ENCODE peak calls at places on chromosomes 7 and 10, in four cellular contexts. H is iPS DF 6.9, G is heart left ventricle, M is upper lobe of left lung. Y is an unnamed sample. For H3K4me1 and H3K27me3, the result is how much of the 10 kb centered on the place peaks cover.

GRCh38 chr7:1291040-1291689 is 58.5 kb downstream of the UNCX start:
- DNase-seq in H (no peak), G (no peak), M (no peak), Y (no peak)

GRCh38 chr7:44971991-44972441 is 6.8 kb downstream of the MYO1G start:
- DNase-seq in H (no peak), G (no peak), M (peak), Y (no peak)

GRCh38 chr7:86598311-86598710 is 45.4 kb upstream of the GRM3 start:
- DNase-seq in H (peak), G (no peak), M (no peak), Y (no peak)

GRCh38 chr10:98041352-98042043 is 11.1 kb upstream of the CRTAC1 start:
- DNase-seq in H (no peak), G (peak), M (peak), Y (no peak)

GRCh38 chr7:149436358-149436757 is 24.5 kb downstream of the ZNF777 start:
- DNase-seq in H (no peak), G (no peak), M (no peak), Y (no peak)

GRCh38 chr7:1476859-1477258 is 17.6 kb upstream of the MICALL2 start:
- DNase-seq in H (no peak), G (no peak), M (no peak), Y (no peak)

GRCh38 chr7:47669178-47669878 is 87.4 kb upstream of the TNS3 start:
- DNase-seq in H (no peak), G (peak), M (peak), Y (no peak)

GRCh38 chr10:34121974-34122282 is 693.2 kb downstream of the PARD3 start:
- DNase-seq in H (no peak), G (no peak), M (no peak), Y (no peak)

GRCh38 chr10:77411805-77412204 is 225.8 kb downstream of the KCNMA1 start:
- DNase-seq in H (no peak), G (no peak), M (no peak), Y (no peak)

GRCh38 chr7:39644170-39644569 is 20.8 kb downstream of the RALA start:
- DNase-seq in H (no peak), G (no peak), M (no peak), Y (no peak)

GRCh38 chr10:35451103-35452016 is 115.1 kb downstream of the CCNY start:
- DNase-seq in H (no peak), G (peak), M (no peak), Y (no peak)

GRCh38 chr10:60963441-60964256 is 19.7 kb upstream of the RHOBTB1 start:
- DNase-seq in H (no peak), G (no peak), M (no peak), Y (no peak)

GRCh38 chr7:50359995-50360925 is 55.7 kb downstream of the IKZF1 start:
- DNase-seq in H (no peak), G (no peak), M (no peak), Y (no peak)

GRCh38 chr7:88927-89921 is 103.1 kb upstream of the FAM20C start:
- DNase-seq in H (no peak), G (no peak), M (peak), Y (peak)

GRCh38 chr10:89332718-89333281 is 5.0 kb downstream of the IFIT3 start:
- DNase-seq in H (no peak), G (no peak), M (no peak), Y (no peak)

GRCh38 chr10:72784551-72785421 is 92.8 kb downstream of the MCU start:
- DNase-seq in H (no peak), G (peak), M (peak), Y (no peak)

GRCh38 chr10:17980796-17981195 is 29.1 kb downstream of the SLC39A12 start:
- DNase-seq in H (no peak), G (no peak), M (no peak), Y (no peak)

GRCh38 chr10:64116731-64117130 is 595.5 kb downstream of the REEP3 start:
- DNase-seq in H (no peak), G (no peak), M (no peak), Y (no peak)

GRCh38 chr10:124220971-124221355 is 127.6 kb upstream of the CHST15 start:
- DNase-seq in H (no peak), G (no peak), M (no peak), Y (no peak)
- H3K4me3 ChIP-seq in H (no peak), G (peak), M (no peak), Y (no peak)

DNA sequence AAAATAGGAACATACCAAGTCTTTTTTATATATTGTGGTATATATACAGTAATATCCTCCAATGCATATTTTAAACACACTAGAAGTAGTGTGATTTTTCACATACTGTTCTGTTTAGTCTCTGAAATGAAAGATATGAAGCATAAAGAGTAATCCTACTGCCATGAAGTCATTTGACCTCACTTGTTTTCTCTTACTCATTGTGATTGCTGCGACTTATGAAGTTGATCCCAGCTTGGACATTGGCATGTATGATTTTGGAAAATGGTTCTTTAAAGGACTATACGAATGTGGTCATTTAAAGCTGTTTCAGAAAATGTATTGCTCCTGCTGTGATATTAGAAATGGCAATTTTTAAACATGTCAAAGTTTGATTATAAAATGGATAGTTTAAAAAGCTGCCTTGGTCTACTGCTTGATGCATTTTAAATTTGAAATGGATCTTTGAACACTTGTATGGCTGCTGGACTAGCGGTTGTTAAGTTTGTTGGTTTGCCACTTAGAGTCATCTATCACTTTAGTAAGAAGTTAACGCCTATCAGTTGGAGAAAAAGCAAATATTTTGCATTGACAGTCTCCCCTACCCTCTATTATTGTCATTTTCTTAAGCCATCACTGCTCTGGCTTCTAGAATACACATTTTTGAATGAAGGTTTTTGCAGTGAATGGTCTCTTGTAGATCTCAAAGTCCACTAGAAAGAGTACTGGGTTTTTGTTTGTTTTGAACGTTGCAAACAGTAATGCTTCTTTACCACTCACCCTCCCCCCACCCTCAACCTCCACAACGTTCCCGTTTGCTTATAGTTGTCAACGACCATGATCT is 881 bp upstream of the PCGF5 start:
- DNase-seq in H (no peak), G (no peak), M (no peak), Y (no peak)
- H3K4me1 ChIP-seq in H (under half), G (under half), M (under half), Y (under half)

DNA sequence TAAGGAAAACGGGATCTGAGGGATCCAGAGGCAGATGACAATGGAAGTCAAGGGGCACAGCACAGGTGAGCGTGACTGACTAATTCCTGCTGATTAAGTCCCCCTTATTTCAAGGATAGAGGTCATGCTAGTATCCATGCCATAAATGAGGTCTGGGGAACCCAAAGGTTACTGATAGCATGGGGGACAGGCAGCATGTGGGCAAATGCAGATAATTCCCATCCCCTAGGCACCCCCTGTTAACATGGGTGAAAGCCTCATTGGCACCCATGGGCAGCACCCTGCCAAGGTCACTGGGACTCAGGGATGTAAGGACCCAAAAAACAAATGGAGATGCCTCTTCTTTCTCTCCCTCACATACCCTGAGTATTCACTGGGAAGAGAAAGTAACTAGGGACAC is 139.7 kb downstream of the WDR11 start:
- DNase-seq in H (no peak), G (no peak), M (no peak), Y (peak)
- H3K27me3 ChIP-seq in H (under half), G (under half), M (under half), Y (under half)

GRCh38 chr10:99540339-99540672 is 7.6 kb downstream of the NKX2-3 start:
- DNase-seq in H (no peak), G (no peak), M (no peak), Y (no peak)
- H3K4me3 ChIP-seq in H (no peak), G (no peak), M (no peak), Y (no peak)

DNA sequence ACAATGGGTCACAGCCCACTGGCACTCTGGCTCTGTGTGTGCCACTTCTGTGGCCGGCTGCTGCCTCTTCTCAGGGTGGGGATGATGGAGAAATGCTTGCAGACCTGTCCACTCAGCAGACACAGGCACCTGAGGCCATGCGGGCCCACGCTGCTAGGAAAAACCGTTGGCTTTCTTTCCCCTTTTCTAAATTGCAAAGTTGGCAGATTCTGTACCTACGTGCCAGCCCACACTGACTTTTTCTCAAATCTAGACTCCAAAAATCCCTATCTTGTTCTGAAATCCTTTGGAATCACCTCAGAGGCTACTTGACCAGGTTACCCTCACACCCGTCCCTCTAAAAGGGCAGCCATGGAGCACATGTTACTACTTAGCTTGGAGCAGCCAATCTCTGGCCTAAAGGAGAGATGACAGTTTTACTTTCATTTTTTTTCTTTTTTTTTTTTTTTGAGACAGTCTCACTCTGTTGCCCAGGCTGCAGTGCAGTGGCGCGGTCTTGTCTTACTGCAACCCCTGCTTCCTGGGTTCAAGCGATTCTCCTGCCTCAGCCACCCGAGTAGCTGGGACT is 99.4 kb downstream of the RNF216 start:
- DNase-seq in H (no peak), G (no peak), M (no peak), Y (no peak)
- H3K4me1 ChIP-seq in H (under half), G (under half), M (under half), Y (under half)

GRCh38 chr7:132611056-132611455 is 34.8 kb upstream of the PLXNA4 start:
- DNase-seq in H (no peak), G (no peak), M (no peak), Y (no peak)

GRCh38 chr7:132607656-132608055 is 31.4 kb upstream of the PLXNA4 start:
- DNase-seq in H (no peak), G (no peak), M (no peak), Y (peak)

GRCh38 chr7:132608523-132608922 is 32.3 kb upstream of the PLXNA4 start:
- DNase-seq in H (no peak), G (no peak), M (no peak), Y (peak)

GRCh38 chr7:132609222-132609621 is 33.0 kb upstream of the PLXNA4 start:
- DNase-seq in H (no peak), G (no peak), M (no peak), Y (peak)

DNA sequence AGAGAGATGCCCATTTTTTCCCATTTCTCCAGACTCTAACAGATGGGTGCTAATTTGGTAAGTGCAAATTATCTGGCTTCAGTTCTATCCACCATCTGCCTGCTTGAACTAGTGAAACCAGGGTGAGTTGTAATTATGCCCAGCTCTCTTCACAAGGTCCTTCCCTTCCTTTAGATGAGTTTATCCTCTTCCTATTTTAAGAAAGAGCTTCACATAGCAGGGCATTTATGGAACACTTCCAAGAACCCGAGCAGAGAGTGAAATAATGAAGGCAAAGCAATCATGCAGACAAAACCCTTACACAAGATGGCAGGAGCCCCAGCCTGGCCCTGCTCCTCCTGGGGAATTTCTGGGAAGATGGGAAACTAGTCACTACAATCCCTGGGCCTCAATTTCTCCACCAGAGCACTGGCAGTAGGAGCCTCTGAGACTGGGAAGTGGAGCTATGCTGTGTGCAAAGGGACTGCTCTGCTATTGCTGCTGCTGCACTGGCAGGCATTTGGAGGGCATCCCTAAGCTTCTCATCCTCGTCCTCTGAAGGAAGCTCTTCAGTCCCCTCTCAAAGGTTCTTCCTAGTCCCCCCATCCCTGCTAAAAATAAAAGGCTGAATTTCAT is 33.7 kb upstream of the PLXNA4 start:
- DNase-seq in H (no peak), G (no peak), M (no peak), Y (peak)
- H3K27me3 ChIP-seq in H (under half), G (under half), M (under half), Y (under half)

DNA sequence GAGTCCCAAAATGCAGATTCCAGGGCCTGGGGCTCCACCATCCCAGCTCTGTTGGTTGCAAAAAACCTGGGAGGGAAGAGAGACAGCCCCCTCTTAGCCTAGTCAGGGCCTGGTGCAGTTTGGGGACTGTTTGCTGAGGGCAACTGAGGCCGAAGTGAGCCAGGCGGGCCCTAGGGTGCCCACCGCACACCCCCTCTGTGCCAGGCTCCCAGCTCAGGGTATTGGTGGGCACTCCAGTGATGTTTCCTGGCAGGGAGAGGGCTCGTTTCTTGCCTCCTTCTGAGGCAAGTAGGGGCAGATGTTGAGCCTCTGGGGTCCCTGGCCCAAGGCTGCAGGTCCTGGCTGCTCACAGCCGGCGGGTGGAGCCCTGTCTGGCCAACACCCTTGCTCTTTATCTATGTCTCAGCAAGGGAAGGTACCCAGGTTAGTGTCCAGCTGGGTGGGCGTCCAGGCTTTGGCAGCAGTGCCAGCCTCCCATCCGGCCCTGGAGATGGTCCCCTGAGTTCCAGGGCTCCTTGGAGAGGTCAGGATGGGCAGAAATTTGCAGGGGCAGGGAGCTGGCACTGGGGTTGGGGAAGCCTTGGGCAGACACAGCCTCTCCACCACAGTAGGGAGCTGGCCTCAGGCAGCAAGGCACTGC is 37.8 kb downstream of the KCTD7 start:
- DNase-seq in H (no peak), G (no peak), M (no peak), Y (no peak)
- H3K4me3 ChIP-seq in H (no peak), G (no peak), M (no peak), Y (no peak)

GRCh38 chr10:14611971-14612693 is 162.6 kb downstream of the FAM107B start:
- DNase-seq in H (no peak), G (no peak), M (peak), Y (no peak)

GRCh38 chr10:14612873-14613569 is 161.7 kb downstream of the FAM107B start:
- DNase-seq in H (no peak), G (no peak), M (no peak), Y (no peak)

GRCh38 chr10:14616465-14616864 is 158.2 kb downstream of the FAM107B start:
- DNase-seq in H (no peak), G (no peak), M (no peak), Y (no peak)

GRCh38 chr10:14617125-14617524 is 157.6 kb downstream of the FAM107B start:
- DNase-seq in H (no peak), G (no peak), M (no peak), Y (no peak)

GRCh38 chr10:14613570-14613918 is 161.2 kb downstream of the FAM107B start:
- DNase-seq in H (no peak), G (no peak), M (no peak), Y (no peak)
- H3K4me1 ChIP-seq in H (under half), G (under half), M (under half), Y (under half)

GRCh38 chr7:155513543-155514285 is 32.6 kb downstream of the CNPY1 start:
- DNase-seq in H (no peak), G (no peak), M (no peak), Y (no peak)

GRCh38 chr7:155511597-155511996 is 34.8 kb downstream of the CNPY1 start:
- DNase-seq in H (no peak), G (no peak), M (no peak), Y (no peak)

GRCh38 chr7:155510975-155511595 is 35.3 kb downstream of the CNPY1 start:
- DNase-seq in H (no peak), G (no peak), M (no peak), Y (no peak)

GRCh38 chr7:155514296-155514695 is 32.1 kb downstream of the CNPY1 start:
- DNase-seq in H (no peak), G (no peak), M (no peak), Y (no peak)

DNA sequence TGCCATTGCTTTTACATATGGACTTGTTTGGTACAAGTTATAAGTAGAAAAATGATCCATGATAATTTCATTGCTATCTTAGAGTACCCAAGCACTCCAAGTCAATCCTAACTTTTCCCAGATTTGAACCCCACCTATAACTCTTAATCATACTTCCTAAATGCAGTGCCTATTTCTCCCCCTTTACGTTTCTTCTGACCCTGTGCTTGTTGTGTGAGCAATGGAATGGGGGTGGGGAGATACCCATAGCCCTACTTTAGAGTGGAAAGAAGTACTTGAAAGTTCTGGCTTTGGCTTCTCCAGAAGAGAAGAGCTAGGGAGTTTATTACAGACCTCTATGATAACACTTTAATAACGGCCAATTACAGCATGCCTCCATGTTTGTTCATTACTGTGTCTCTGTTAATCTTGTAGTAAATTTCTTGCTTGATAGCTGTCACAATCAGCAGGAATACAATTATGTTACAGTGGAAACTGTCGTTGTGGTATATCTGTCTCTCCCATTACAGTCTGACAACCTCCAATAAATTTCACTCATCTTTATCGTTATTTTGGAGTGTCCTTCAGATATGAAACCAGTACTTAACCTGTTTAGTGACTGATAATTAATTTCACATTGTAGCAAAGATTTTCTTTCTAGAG is 34.0 kb downstream of the CNPY1 start:
- DNase-seq in H (no peak), G (no peak), M (no peak), Y (no peak)
- H3K27me3 ChIP-seq in H (under half), G (half or more), M (under half), Y (under half)

GRCh38 chr10:58241346-58241745 is 26.3 kb downstream of the IPMK start:
- DNase-seq in H (no peak), G (no peak), M (no peak), Y (no peak)
- H3K4me3 ChIP-seq in H (no peak), G (no peak), M (no peak), Y (no peak)